ENCODE peak calls at places on chromosomes 16 and 17, in six cellular contexts. G is neural progenitor cell; C is mesothelial cell of epicardium; K is HTR-8/SVneo; A is stimulated activated CD4-positive, alpha-beta T cell treated with anti-CD3 and anti-CD28 coated beads, Interleukin-2, amount 100 ng/mL, for 48 hours; M is AG09319. W is an unnamed sample.

GRCh38 chr17:493666-494065 is 141.1 kb upstream of the RPH3AL start:
- DNase-seq in G (no peak), C (no peak), K (no peak), A (no peak), M (no peak), W (no peak)

GRCh38 chr16:75306102-75306762 is 54.8 kb upstream of the BCAR1 start:
- DNase-seq in G (no peak), C (no peak), K (no peak), A (no peak), M (no peak), W (no peak)

GRCh38 chr16:65845466-65846209 is 520.9 kb upstream of the CDH5 start:
- DNase-seq in G (no peak), C (no peak), K (no peak), A (no peak), M (no peak), W (peak; percentile 15)

GRCh38 chr16:72098936-72099335 is 5.3 kb downstream of the DHX38 start:
- DNase-seq in G (peak; percentile 8), C (no peak), K (no peak), A (no peak), M (no peak), W (no peak)

GRCh38 chr17:61402978-61403845 is 3.6 kb downstream of the TBX2 start:
- DNase-seq in G (peak; percentile 67), C (peak; percentile 68), K (no peak), A (no peak), M (no peak), W (no peak)

GRCh38 chr16:7334801-7335560 is 2.3 kb downstream of the RBFOX1 start:
- DNase-seq in G (no peak), C (no peak), K (no peak), A (no peak), M (no peak), W (no peak)

GRCh38 chr17:42142371-42142896 is 12.4 kb downstream of the RAB5C start:
- DNase-seq in G (peak; percentile 48), C (no peak), K (peak; percentile 76), A (no peak), M (no peak), W (peak; percentile 88)

GRCh38 chr16:49980166-49980565 is 44.9 kb upstream of the CNEP1R1 start:
- DNase-seq in G (no peak), C (no peak), K (no peak), A (no peak), M (no peak), W (no peak)

GRCh38 chr17:76568771-76569170 is 16.9 kb downstream of the ST6GALNAC2 start:
- DNase-seq in G (no peak), C (no peak), K (no peak), A (no peak), M (no peak), W (no peak)

GRCh38 chr16:84166796-84167695 is 19.8 kb downstream of the TAF1C start:
- DNase-seq in G (no peak), C (no peak), K (no peak), A (peak; percentile 39), M (no peak), W (no peak)

GRCh38 chr16:52812945-52813556 is 239.6 kb downstream of the CHD9NB start:
- DNase-seq in G (no peak), C (no peak), K (peak; percentile 73), A (no peak), M (no peak), W (no peak)

GRCh38 chr16:12188674-12189249 is 212.2 kb downstream of the SNX29 start:
- DNase-seq in G (no peak), C (no peak), K (peak; percentile 30), A (no peak), M (no peak), W (peak; percentile 31)

GRCh38 chr17:66468241-66469087 is 166.1 kb downstream of the PRKCA start:
- DNase-seq in G (no peak), C (no peak), K (peak; percentile 50), A (no peak), M (no peak), W (no peak)

GRCh38 chr16:5010576-5011329 is 23.0 kb downstream of the NAGPA start:
- DNase-seq in G (peak; percentile 46), C (no peak), K (no peak), A (no peak), M (no peak), W (no peak)

GRCh38 chr17:18070861-18071340 is 16.8 kb upstream of the DRG2 start:
- DNase-seq in G (peak; percentile 49), C (no peak), K (peak; percentile 47), A (no peak), M (no peak), W (no peak)

GRCh38 chr16:78024159-78024558 is 1.8 kb downstream of the CLEC3A start:
- DNase-seq in G (no peak), C (no peak), K (no peak), A (no peak), M (no peak), W (no peak)

GRCh38 chr17:10127819-10128375 is 70.5 kb downstream of the GAS7 start:
- DNase-seq in G (peak; percentile 73), C (peak; percentile 75), K (peak; percentile 63), A (no peak), M (peak; percentile 65), W (peak; percentile 90)

GRCh38 chr17:17528696-17529652 is 32.8 kb upstream of the RASD1 start:
- DNase-seq in G (no peak), C (no peak), K (no peak), A (no peak), M (no peak), W (no peak)